ENCODE peak calls at places on chromosome 9, in ten cellular contexts. A is Karpas-422; W is head of caudate nucleus; U is astrocyte of the cerebellum; E is ELR; F is AG09309; N is heart left ventricle; S is activated CD8-positive, alpha-beta memory T cell treated with anti-CD3 and anti-CD28 coated beads for 48 hours; P is renal cortical epithelial cell; D is A549. M is an unnamed sample.

GRCh38 chr9:113541019-113541900 is 77.7 kb downstream of the RGS3 start:
- DNase-seq in P (peak), W (peak), S (no peak), E (peak), U (no peak), F (no peak), N (no peak), A (peak), D (peak), M (peak)

GRCh38 chr9:76817489-76817888 is 53.3 kb downstream of the PCA3 start:
- DNase-seq in A (no peak), P (peak), E (peak), D (peak), W (no peak), S (no peak), N (no peak), U (peak), F (peak), M (no peak)

GRCh38 chr9:90775657-90776056 is 26.0 kb upstream of the SYK start:
- DNase-seq in N (no peak), W (no peak), F (no peak), E (no peak), U (no peak), A (peak), D (no peak), P (no peak), S (no peak), M (no peak)

GRCh38 chr9:79111653-79112052 is 460.1 kb upstream of the TLE4 start:
- DNase-seq in P (no peak), W (no peak), A (no peak), F (no peak), N (no peak), D (no peak), S (no peak), E (no peak), U (no peak), M (no peak)

GRCh38 chr9:115939065-115939765 is 214.4 kb upstream of the PAPPA start:
- DNase-seq in P (peak), S (no peak), F (no peak), W (no peak), A (no peak), U (no peak), D (no peak), N (no peak), E (peak), M (no peak)

GRCh38 chr9:124342402-124342945 is 72.8 kb downstream of the PSMB7 start:
- DNase-seq in F (peak), D (no peak), S (no peak), N (peak), A (no peak), W (no peak), E (no peak), U (no peak), P (no peak), M (no peak)

GRCh38 chr9:105969672-105970071 is 275.3 kb downstream of the TMEM38B start:
- DNase-seq in U (no peak), W (no peak), S (no peak), N (no peak), A (peak), E (no peak), F (no peak), P (no peak), D (no peak), M (no peak)

GRCh38 chr9:70868661-70869652 is 252.5 kb downstream of the TRPM3 start:
- DNase-seq in A (no peak), S (no peak), N (no peak), W (no peak), U (no peak), F (no peak), D (no peak), E (no peak), P (peak), M (no peak)

GRCh38 chr9:109914280-109915027 is 134.5 kb downstream of the PALM2AKAP2 start:
- DNase-seq in U (peak), E (peak), P (peak), S (no peak), F (peak), D (no peak), A (peak), N (no peak), W (no peak), M (no peak)

GRCh38 chr9:2170737-2171136 is 155.6 kb downstream of the SMARCA2 start:
- DNase-seq in F (no peak), W (no peak), U (no peak), P (no peak), E (no peak), N (no peak), S (no peak), A (no peak), D (no peak), M (no peak)

GRCh38 chr9:96033896-96034295 is 158.4 kb downstream of the ERCC6L2 start:
- DNase-seq in N (no peak), W (no peak), E (no peak), S (no peak), A (no peak), F (no peak), D (no peak), U (no peak), P (no peak), M (no peak)

GRCh38 chr9:114925672-114926071 is 4.7 kb downstream of the TNFSF8 start:
- DNase-seq in A (no peak), N (no peak), P (no peak), U (no peak), W (no peak), E (no peak), D (no peak), S (no peak), F (no peak), M (no peak)

GRCh38 chr9:131478421-131478868 is 24.3 kb upstream of the POMT1 start:
- DNase-seq in P (no peak), E (peak), W (peak), D (peak), U (no peak), S (peak), A (peak), F (no peak), N (peak), M (no peak)

GRCh38 chr9:88781500-88782391 is 209.5 kb upstream of the S1PR3 start:
- DNase-seq in W (no peak), E (peak), N (no peak), P (no peak), D (no peak), U (peak), A (no peak), F (no peak), S (no peak), M (no peak)

GRCh38 chr9:117000196-117000723 is 313.2 kb downstream of the TRIM32 start:
- DNase-seq in P (peak), N (no peak), D (no peak), U (no peak), F (no peak), A (no peak), W (no peak), E (no peak), S (no peak), M (no peak)

GRCh38 chr9:81445331-81445921 is 243.9 kb downstream of the TLE1 start:
- DNase-seq in F (no peak), E (no peak), S (no peak), W (no peak), N (no peak), A (no peak), D (no peak), P (no peak), U (no peak), M (no peak)